ENCODE peak calls at places on chromosome 14, in seven cellular contexts. One of them, this sample, is unnamed.

GRCh38 chr14:36652542-36653201 is 9.0 kb upstream of the PAX9 start:
- DNase-seq in lower leg skin: no peak
- DNase-seq in transverse colon: no peak
- DNase-seq in stomach: no peak
- DNase-seq in Peyer's patch: no peak
- DNase-seq in A549: no peak
- DNase-seq in sigmoid colon: no peak
- DNase-seq in this sample: no peak

GRCh38 chr14:69850736-69851112 is 28.5 kb upstream of the SMOC1 start:
- DNase-seq in A549: no peak
- DNase-seq in Peyer's patch: no peak
- DNase-seq in transverse colon: no peak
- DNase-seq in stomach: no peak
- DNase-seq in lower leg skin: no peak
- DNase-seq in sigmoid colon: no peak
- DNase-seq in this sample: no peak

GRCh38 chr14:69441948-69442347 is 42.6 kb upstream of the PLEKHD1 start:
- DNase-seq in sigmoid colon: no peak
- DNase-seq in stomach: no peak
- DNase-seq in lower leg skin: no peak
- DNase-seq in A549: no peak
- DNase-seq in transverse colon: no peak
- DNase-seq in Peyer's patch: no peak
- DNase-seq in this sample: no peak

GRCh38 chr14:54672181-54672580 is 105.3 kb downstream of the SAMD4A start:
- DNase-seq in sigmoid colon: no peak
- DNase-seq in stomach: no peak
- DNase-seq in A549: no peak
- DNase-seq in Peyer's patch: no peak
- DNase-seq in lower leg skin: no peak
- DNase-seq in transverse colon: no peak
- DNase-seq in this sample: no peak

GRCh38 chr14:90599339-90599738 is 202.5 kb downstream of the CALM1 start:
- DNase-seq in A549: no peak
- DNase-seq in transverse colon: no peak
- DNase-seq in lower leg skin: no peak
- DNase-seq in stomach: no peak
- DNase-seq in sigmoid colon: peak; percentile 59
- DNase-seq in Peyer's patch: no peak
- DNase-seq in this sample: no peak

GRCh38 chr14:50804181-50804721 is 26.7 kb downstream of the NIN start:
- DNase-seq in Peyer's patch: no peak
- DNase-seq in lower leg skin: no peak
- DNase-seq in transverse colon: no peak
- DNase-seq in A549: no peak
- DNase-seq in sigmoid colon: no peak
- DNase-seq in stomach: no peak
- DNase-seq in this sample: peak; percentile 5

GRCh38 chr14:97251423-97252155 is 454.4 kb downstream of the VRK1 start:
- DNase-seq in sigmoid colon: no peak
- DNase-seq in Peyer's patch: no peak
- DNase-seq in stomach: no peak
- DNase-seq in transverse colon: no peak
- DNase-seq in A549: no peak
- DNase-seq in lower leg skin: no peak
- DNase-seq in this sample: no peak

GRCh38 chr14:105098316-105098715 is 33.1 kb upstream of the GPR132 start:
- DNase-seq in A549: no peak
- DNase-seq in stomach: no peak
- DNase-seq in Peyer's patch: peak; percentile 21
- DNase-seq in transverse colon: no peak
- DNase-seq in lower leg skin: no peak
- DNase-seq in sigmoid colon: no peak
- DNase-seq in this sample: no peak

GRCh38 chr14:92581966-92582566 is 68.5 kb downstream of the RIN3 start:
- DNase-seq in Peyer's patch: no peak
- DNase-seq in lower leg skin: no peak
- DNase-seq in transverse colon: no peak
- DNase-seq in stomach: no peak
- DNase-seq in A549: no peak
- DNase-seq in sigmoid colon: peak; percentile 33
- DNase-seq in this sample: no peak

GRCh38 chr14:59282366-59282765 is 93.9 kb downstream of the DAAM1 start:
- DNase-seq in transverse colon: no peak
- DNase-seq in stomach: no peak
- DNase-seq in A549: no peak
- DNase-seq in lower leg skin: no peak
- DNase-seq in sigmoid colon: no peak
- DNase-seq in Peyer's patch: no peak
- DNase-seq in this sample: no peak

GRCh38 chr14:59281613-59282012 is 93.1 kb downstream of the DAAM1 start:
- DNase-seq in stomach: no peak
- DNase-seq in transverse colon: no peak
- DNase-seq in lower leg skin: no peak
- DNase-seq in Peyer's patch: no peak
- DNase-seq in A549: no peak
- DNase-seq in sigmoid colon: no peak
- DNase-seq in this sample: no peak

GRCh38 chr14:59278111-59278510 is 89.6 kb downstream of the DAAM1 start:
- DNase-seq in transverse colon: no peak
- DNase-seq in A549: peak; percentile 67
- DNase-seq in lower leg skin: no peak
- DNase-seq in stomach: no peak
- DNase-seq in Peyer's patch: no peak
- DNase-seq in sigmoid colon: no peak
- DNase-seq in this sample: no peak

GRCh38 chr14:59280961-59281360 is 92.5 kb downstream of the DAAM1 start:
- DNase-seq in Peyer's patch: no peak
- DNase-seq in transverse colon: no peak
- DNase-seq in A549: no peak
- DNase-seq in sigmoid colon: no peak
- DNase-seq in lower leg skin: no peak
- DNase-seq in stomach: no peak
- DNase-seq in this sample: no peak

GRCh38 chr14:59283380-59283779 is 94.9 kb downstream of the DAAM1 start:
- DNase-seq in Peyer's patch: no peak
- DNase-seq in A549: no peak
- DNase-seq in stomach: no peak
- DNase-seq in sigmoid colon: no peak
- DNase-seq in transverse colon: no peak
- DNase-seq in lower leg skin: no peak
- DNase-seq in this sample: no peak
- TF ChIP-seq POLR2A in Peyer's patch: no peak
- TF ChIP-seq POLR2A in A549: no peak
- TF ChIP-seq POLR2A in stomach: no peak
- TF ChIP-seq POLR2A in sigmoid colon: no peak
- TF ChIP-seq POLR2A in transverse colon: no peak
- TF ChIP-seq POLR2A in lower leg skin: no peak
- TF ChIP-seq POLR2A in this sample: no peak

DNA sequence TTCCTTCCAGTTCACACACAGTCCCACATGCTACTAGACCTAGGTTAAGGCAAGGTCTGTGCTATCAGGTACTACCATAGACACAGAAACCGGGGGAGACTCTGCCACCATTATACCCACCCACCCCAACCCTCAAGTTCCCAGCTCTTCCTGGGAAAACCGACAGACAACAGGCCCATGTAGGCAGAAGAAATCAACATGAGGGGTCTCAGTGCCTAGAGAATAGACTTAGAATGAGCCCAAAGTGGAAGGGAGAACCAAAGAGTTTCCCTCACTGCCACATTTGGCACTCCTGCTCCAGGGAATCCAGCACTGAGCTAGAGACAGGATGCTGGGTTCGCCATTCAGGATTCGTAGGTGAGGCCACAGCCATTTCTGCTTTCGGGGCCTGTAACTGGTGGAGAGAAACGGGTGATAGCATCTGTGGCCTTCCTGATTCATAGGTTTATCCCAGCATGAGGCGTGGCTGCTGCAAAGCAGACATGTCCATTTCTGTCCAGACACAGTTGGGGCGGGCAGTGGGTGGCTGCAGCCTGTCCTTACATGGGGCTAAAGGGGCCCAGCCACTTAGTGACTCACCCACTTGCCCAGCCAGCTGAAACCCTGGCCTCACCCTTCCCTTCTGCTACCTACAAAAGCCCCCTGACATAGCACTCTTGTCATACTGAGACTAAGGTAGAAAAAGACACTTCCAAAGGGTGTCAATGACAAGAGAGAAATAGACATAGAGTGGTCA is 69.4 kb downstream of the IRF2BPL start:
- DNase-seq in lower leg skin: no peak
- DNase-seq in A549: no peak
- DNase-seq in transverse colon: no peak
- DNase-seq in stomach: no peak
- DNase-seq in Peyer's patch: no peak
- DNase-seq in sigmoid colon: peak; percentile 91
- DNase-seq in this sample: no peak
- TF ChIP-seq POLR2A in lower leg skin: no peak
- TF ChIP-seq POLR2A in A549: no peak
- TF ChIP-seq POLR2A in transverse colon: no peak
- TF ChIP-seq POLR2A in stomach: no peak
- TF ChIP-seq POLR2A in Peyer's patch: no peak
- TF ChIP-seq POLR2A in sigmoid colon: no peak
- TF ChIP-seq POLR2A in this sample: no peak

GRCh38 chr14:100374891-100375272 is 51.7 kb downstream of the SLC25A47 start:
- DNase-seq in lower leg skin: no peak
- DNase-seq in Peyer's patch: no peak
- DNase-seq in A549: no peak
- DNase-seq in sigmoid colon: no peak
- DNase-seq in transverse colon: no peak
- DNase-seq in stomach: no peak
- DNase-seq in this sample: no peak

GRCh38 chr14:100374270-100374669 is 51.1 kb downstream of the SLC25A47 start:
- DNase-seq in stomach: no peak
- DNase-seq in transverse colon: no peak
- DNase-seq in lower leg skin: no peak
- DNase-seq in sigmoid colon: no peak
- DNase-seq in Peyer's patch: no peak
- DNase-seq in A549: no peak
- DNase-seq in this sample: no peak

GRCh38 chr14:100376751-100377171 is 53.6 kb downstream of the SLC25A47 start:
- DNase-seq in A549: peak; percentile 82
- DNase-seq in lower leg skin: no peak
- DNase-seq in transverse colon: no peak
- DNase-seq in stomach: no peak
- DNase-seq in sigmoid colon: no peak
- DNase-seq in Peyer's patch: no peak
- DNase-seq in this sample: no peak

GRCh38 chr14:100375963-100376735 is 53.0 kb downstream of the SLC25A47 start:
- DNase-seq in transverse colon: peak; percentile 95
- DNase-seq in Peyer's patch: peak; percentile 96
- DNase-seq in stomach: peak; percentile 95
- DNase-seq in sigmoid colon: peak; percentile 97
- DNase-seq in A549: peak; percentile 75
- DNase-seq in lower leg skin: peak; percentile 88
- DNase-seq in this sample: peak; percentile 87

GRCh38 chr14:100375273-100375962 is 52.3 kb downstream of the SLC25A47 start:
- DNase-seq in Peyer's patch: peak; percentile 79
- DNase-seq in lower leg skin: peak; percentile 61
- DNase-seq in transverse colon: peak; percentile 68
- DNase-seq in stomach: peak; percentile 56
- DNase-seq in A549: no peak
- DNase-seq in sigmoid colon: peak; percentile 87
- DNase-seq in this sample: peak; percentile 36
- TF ChIP-seq POLR2A in Peyer's patch: no peak
- TF ChIP-seq POLR2A in lower leg skin: no peak
- TF ChIP-seq POLR2A in transverse colon: no peak
- TF ChIP-seq POLR2A in stomach: no peak
- TF ChIP-seq POLR2A in A549: no peak
- TF ChIP-seq POLR2A in sigmoid colon: no peak
- TF ChIP-seq POLR2A in this sample: no peak

DNA sequence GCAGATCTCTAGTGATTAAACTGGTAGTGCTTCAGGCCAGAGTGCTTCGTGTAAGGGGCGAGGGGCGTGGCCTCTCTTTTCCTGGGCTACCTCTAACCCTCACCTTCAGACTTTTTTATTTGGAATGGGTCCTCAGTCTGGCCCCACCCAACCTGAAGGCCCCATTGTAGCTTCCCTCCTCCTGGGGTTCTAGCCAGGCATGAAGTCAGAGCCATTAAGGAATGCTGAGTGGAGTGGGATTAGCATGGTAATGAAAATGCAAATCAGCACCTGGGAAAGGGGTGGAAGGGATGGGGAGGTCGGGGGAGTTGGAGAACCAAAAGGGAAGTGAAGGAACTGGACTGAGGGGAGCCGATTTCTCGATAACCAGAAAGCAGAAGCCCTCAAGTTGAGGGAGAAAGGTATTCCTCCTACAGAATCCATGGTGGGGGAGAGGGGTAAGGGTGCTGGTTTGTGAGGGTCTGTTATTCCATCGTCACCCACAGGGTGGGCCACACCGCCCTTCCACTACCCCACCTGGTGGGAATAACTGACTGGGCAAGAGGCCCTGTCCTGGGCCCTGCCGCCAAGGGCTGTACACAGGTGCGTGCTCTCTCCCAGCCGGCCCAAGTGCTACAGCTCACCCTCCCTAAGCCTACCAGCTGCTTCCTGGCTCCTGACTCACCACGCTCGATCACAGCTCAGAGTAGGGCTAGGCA is 14.1 kb downstream of the ZFHX2 start:
- DNase-seq in Peyer's patch: no peak
- DNase-seq in stomach: no peak
- DNase-seq in sigmoid colon: no peak
- DNase-seq in lower leg skin: no peak
- DNase-seq in transverse colon: no peak
- DNase-seq in A549: no peak
- DNase-seq in this sample: peak; percentile 58
- TF ChIP-seq POLR2A in Peyer's patch: no peak
- TF ChIP-seq POLR2A in stomach: no peak
- TF ChIP-seq POLR2A in sigmoid colon: no peak
- TF ChIP-seq POLR2A in lower leg skin: no peak
- TF ChIP-seq POLR2A in transverse colon: no peak
- TF ChIP-seq POLR2A in A549: no peak
- TF ChIP-seq POLR2A in this sample: no peak

GRCh38 chr14:60722163-60722835 is 1.9 kb downstream of the SIX4 start:
- DNase-seq in sigmoid colon: no peak
- DNase-seq in Peyer's patch: no peak
- DNase-seq in A549: peak; percentile 50
- DNase-seq in lower leg skin: no peak
- DNase-seq in stomach: peak; percentile 40
- DNase-seq in transverse colon: peak; percentile 7
- DNase-seq in this sample: peak; percentile 17
- TF ChIP-seq POLR2A in sigmoid colon: no peak
- TF ChIP-seq POLR2A in Peyer's patch: no peak
- TF ChIP-seq POLR2A in A549: no peak
- TF ChIP-seq POLR2A in lower leg skin: no peak
- TF ChIP-seq POLR2A in stomach: no peak
- TF ChIP-seq POLR2A in transverse colon: no peak
- TF ChIP-seq POLR2A in this sample: no peak

This sample was measured in H54.